ENCODE peak calls at places on chromosome 5, in five cellular contexts. E is non-pigmented ciliary epithelial cell, F is occipital lobe, V is DMS 273 treated with DMSO at 0.1 percent for 48 hours, N is type B pancreatic cell. S is an unnamed sample.

GRCh38 chr5:145568581-145568980 is 266.6 kb downstream of the PRELID2 start:
- DNase-seq in E (no peak), F (no peak), V (no peak), N (no peak), S (peak; percentile 74)

GRCh38 chr5:9069650-9070049 is 476.2 kb downstream of the SEMA5A start:
- DNase-seq in E (peak; percentile 53), F (no peak), V (no peak), N (no peak), S (no peak)

GRCh38 chr5:139378101-139378825 is 4.8 kb downstream of the SLC23A1 start:
- DNase-seq in E (no peak), F (no peak), V (no peak), N (no peak), S (no peak)

GRCh38 chr5:67831081-67831480 is 384.5 kb upstream of the PIK3R1 start:
- DNase-seq in E (no peak), F (no peak), V (no peak), N (no peak), S (peak; percentile 63)

GRCh38 chr5:176899946-176900782 is 1.0 kb upstream of the HK3 start:
- DNase-seq in E (no peak), F (no peak), V (no peak), N (no peak), S (no peak)

GRCh38 chr5:149254506-149254905 is 17.2 kb upstream of the AFAP1L1 start:
- DNase-seq in E (no peak), F (no peak), V (no peak), N (no peak), S (no peak)

GRCh38 chr5:174412941-174413340 is 311.4 kb upstream of the MSX2 start:
- DNase-seq in E (no peak), F (no peak), V (no peak), N (no peak), S (no peak)

GRCh38 chr5:176407456-176408244 is 8.7 kb downstream of the CLTB start:
- DNase-seq in E (no peak), F (no peak), V (no peak), N (no peak), S (no peak)

GRCh38 chr5:122014232-122014940 is 52.6 kb downstream of the SRFBP1 start:
- DNase-seq in E (no peak), F (no peak), V (no peak), N (no peak), S (no peak)

GRCh38 chr5:80399553-80400239 is 8.2 kb upstream of the ZFYVE16 start:
- DNase-seq in E (no peak), F (no peak), V (no peak), N (no peak), S (no peak)

GRCh38 chr5:36359267-36359666 is 57.6 kb upstream of the RANBP3L start:
- DNase-seq in E (no peak), F (no peak), V (no peak), N (no peak), S (no peak)

GRCh38 chr5:119048246-119048645 is 22.6 kb upstream of the DMXL1 start:
- DNase-seq in E (no peak), F (no peak), V (no peak), N (no peak), S (no peak)

GRCh38 chr5:72523960-72524582 is 16.9 kb upstream of the ZNF366 start:
- DNase-seq in E (peak; percentile 67), F (no peak), V (peak; percentile 40), N (no peak), S (peak; percentile 57)

GRCh38 chr5:146048994-146049703 is 56.2 kb downstream of the PLAC8L1 start:
- DNase-seq in E (peak; percentile 42), F (peak; percentile 24), V (peak; percentile 16), N (no peak), S (peak; percentile 83)

GRCh38 chr5:37165761-37166160 is 83.4 kb downstream of the CPLANE1 start:
- DNase-seq in E (no peak), F (no peak), V (no peak), N (no peak), S (no peak)

S was measured in NCI-H69.